ENCODE peak calls at places on chromosome 11, in eight cellular contexts. T is osteoblast, C is ovary, M is PC-9, K is progenitor cell of endocrine pancreas, S is pancreas, J is H9, X is stomach. H is an unnamed sample.

GRCh38 chr11:60377737-60378136 is 595 bp upstream of the MS4A7 start:
- DNase-seq in S (no peak), J (no peak), K (no peak), T (peak), M (no peak), C (no peak), X (no peak), H (no peak)

GRCh38 chr11:69637601-69637955 is 3.4 kb upstream of the CCND1 start:
- DNase-seq in C (no peak), T (peak), M (peak), S (no peak), K (no peak), X (no peak), J (peak), H (peak)

GRCh38 chr11:25981998-25982397 is 349.9 kb upstream of the ANO3 start:
- DNase-seq in M (no peak), C (no peak), J (no peak), K (no peak), S (no peak), T (peak), X (no peak), H (no peak)

GRCh38 chr11:15097411-15097810 is 17.3 kb upstream of the INSC start:
- DNase-seq in J (no peak), T (no peak), X (no peak), M (no peak), S (no peak), K (no peak), C (no peak), H (no peak)

GRCh38 chr11:115739878-115740277 is 235.7 kb upstream of the CADM1 start:
- DNase-seq in C (no peak), S (no peak), J (no peak), M (no peak), T (no peak), K (no peak), X (no peak), H (no peak)

GRCh38 chr11:130738618-130739017 is 177.7 kb downstream of the SNX19 start:
- DNase-seq in T (no peak), C (no peak), M (no peak), K (no peak), X (no peak), J (no peak), S (no peak), H (no peak)

GRCh38 chr11:134691985-134692384 is 279.9 kb upstream of the B3GAT1 start:
- DNase-seq in J (no peak), K (no peak), S (no peak), X (no peak), M (no peak), C (no peak), T (no peak), H (no peak)

GRCh38 chr11:35376613-35377012 is 42.7 kb downstream of the SLC1A2 start:
- DNase-seq in X (no peak), J (no peak), S (no peak), T (no peak), C (no peak), M (no peak), K (no peak), H (no peak)

GRCh38 chr11:31160504-31161422 is 208.8 kb downstream of the DCDC1 start:
- DNase-seq in M (no peak), X (no peak), K (no peak), S (no peak), C (no peak), T (no peak), J (no peak), H (no peak)

GRCh38 chr11:57475191-57475590 is 14.9 kb downstream of the RTN4RL2 start:
- DNase-seq in C (no peak), M (no peak), T (peak), K (no peak), J (no peak), S (no peak), X (no peak), H (no peak)

GRCh38 chr11:116224154-116224888 is 548.5 kb downstream of the BUD13 start:
- DNase-seq in S (peak), J (peak), X (peak), M (no peak), T (peak), C (peak), K (peak), H (no peak)

GRCh38 chr11:73995731-73996130 is 13.1 kb upstream of the UCP2 start:
- DNase-seq in X (no peak), M (no peak), C (no peak), S (no peak), T (no peak), J (no peak), K (no peak), H (no peak)

GRCh38 chr11:58394195-58394594 is 12.5 kb downstream of the OR5B3 start:
- DNase-seq in T (peak), J (no peak), C (no peak), M (peak), S (no peak), X (no peak), K (no peak), H (no peak)

GRCh38 chr11:5235364-5236095 is 1.2 kb upstream of the HBD start:
- DNase-seq in J (no peak), C (no peak), X (no peak), M (no peak), S (no peak), T (no peak), K (no peak), H (no peak)

GRCh38 chr11:113134605-113135004 is 173.4 kb downstream of the NCAM1 start:
- DNase-seq in K (no peak), C (no peak), X (no peak), T (peak), S (no peak), J (no peak), M (no peak), H (no peak)

GRCh38 chr11:12900496-12900895 is 108.6 kb upstream of the RASSF10 start:
- DNase-seq in T (no peak), S (no peak), M (peak), J (no peak), C (no peak), X (no peak), K (no peak), H (no peak)

GRCh38 chr11:71962428-71963038 is 33.7 kb downstream of the RNF121 start:
- DNase-seq in J (no peak), S (no peak), C (no peak), X (no peak), K (no peak), M (no peak), T (no peak), H (no peak)

GRCh38 chr11:100177651-100178050 is 509.4 kb upstream of the ARHGAP42 start:
- DNase-seq in M (no peak), X (no peak), J (no peak), T (no peak), C (no peak), K (no peak), S (no peak), H (no peak)

GRCh38 chr11:23311986-23312940 is 452.0 kb upstream of the CCDC179 start:
- DNase-seq in C (no peak), K (no peak), J (no peak), T (peak), X (no peak), S (no peak), M (no peak), H (no peak)

GRCh38 chr11:111452146-111452545 is 60.0 kb downstream of the BTG4 start:
- DNase-seq in C (no peak), X (no peak), J (no peak), T (peak), K (no peak), S (no peak), M (no peak), H (no peak)

GRCh38 chr11:8638300-8638699 is 44.2 kb downstream of the TRIM66 start:
- DNase-seq in S (no peak), K (no peak), C (no peak), J (no peak), T (no peak), X (no peak), M (no peak), H (no peak)

GRCh38 chr11:2934611-2935239 is 5.5 kb upstream of the PHLDA2 start:
- DNase-seq in J (no peak), S (no peak), X (no peak), C (peak), K (no peak), T (no peak), M (no peak), H (no peak)

GRCh38 chr11:71370895-71371673 is 77.1 kb downstream of the DHCR7 start:
- DNase-seq in K (no peak), X (no peak), S (no peak), C (no peak), T (peak), J (peak), M (no peak), H (no peak)

GRCh38 chr11:94563176-94563847 is 3.9 kb upstream of the PIWIL4 start:
- DNase-seq in J (no peak), C (no peak), X (no peak), S (no peak), T (peak), M (peak), K (no peak), H (no peak)

GRCh38 chr11:35146074-35146521 is 7.1 kb downstream of the CD44 start:
- DNase-seq in M (peak), T (no peak), C (no peak), K (no peak), J (no peak), X (no peak), S (no peak), H (no peak)

GRCh38 chr11:127843483-127844396 is 743.6 kb downstream of the ETS1 start:
- DNase-seq in C (peak), X (peak), M (no peak), K (peak), T (peak), J (peak), S (peak), H (no peak)

GRCh38 chr11:35265755-35266454 is 126.9 kb downstream of the CD44 start:
- DNase-seq in C (no peak), S (peak), X (no peak), M (no peak), T (no peak), K (no peak), J (no peak), H (no peak)

GRCh38 chr11:114358711-114359110 is 41.6 kb downstream of the C11orf71 start:
- DNase-seq in S (no peak), X (no peak), M (peak), C (no peak), T (no peak), J (no peak), K (no peak), H (no peak)

GRCh38 chr11:18727499-18728236 is 1.7 kb upstream of the IGSF22 start:
- DNase-seq in K (peak), J (peak), M (no peak), X (no peak), S (peak), T (peak), C (peak), H (no peak)

GRCh38 chr11:75508051-75508561 is 17.6 kb downstream of the GDPD5 start:
- DNase-seq in X (no peak), K (no peak), M (peak), C (no peak), J (no peak), S (no peak), T (peak), H (no peak)

GRCh38 chr11:112628676-112629075 is 332.5 kb upstream of the NCAM1 start:
- DNase-seq in S (no peak), M (no peak), K (no peak), C (no peak), X (no peak), J (no peak), T (no peak), H (no peak)

GRCh38 chr11:109423114-109423859 is 1.3 kb downstream of the C11orf87 start:
- DNase-seq in M (no peak), X (no peak), J (peak), T (peak), C (no peak), S (no peak), K (no peak), H (peak)

GRCh38 chr11:95764267-95764898 is 25.2 kb downstream of the FAM76B start:
- DNase-seq in J (no peak), K (no peak), X (no peak), S (no peak), T (peak), C (no peak), M (peak), H (no peak)

GRCh38 chr11:33005175-33005574 is 10.5 kb upstream of the DEPDC7 start:
- DNase-seq in T (no peak), K (no peak), M (no peak), S (no peak), C (no peak), X (no peak), J (no peak), H (no peak)

GRCh38 chr11:2987881-2988280 is 4.2 kb downstream of the NAP1L4 start:
- DNase-seq in S (no peak), M (no peak), K (no peak), J (no peak), T (no peak), X (no peak), C (no peak), H (no peak)

GRCh38 chr11:1348748-1349073 is 39.3 kb upstream of the TOLLIP start:
- DNase-seq in S (no peak), X (no peak), M (no peak), T (no peak), K (no peak), J (peak), C (no peak), H (peak)

GRCh38 chr11:95065336-95065735 is 1.4 kb upstream of the SRSF8 start:
- DNase-seq in J (no peak), S (no peak), M (no peak), K (no peak), T (no peak), C (no peak), X (no peak), H (no peak)

GRCh38 chr11:79262221-79262620 is 178.6 kb downstream of the TENM4 start:
- DNase-seq in S (no peak), M (no peak), T (no peak), C (no peak), X (no peak), J (no peak), K (no peak), H (no peak)

DNA sequence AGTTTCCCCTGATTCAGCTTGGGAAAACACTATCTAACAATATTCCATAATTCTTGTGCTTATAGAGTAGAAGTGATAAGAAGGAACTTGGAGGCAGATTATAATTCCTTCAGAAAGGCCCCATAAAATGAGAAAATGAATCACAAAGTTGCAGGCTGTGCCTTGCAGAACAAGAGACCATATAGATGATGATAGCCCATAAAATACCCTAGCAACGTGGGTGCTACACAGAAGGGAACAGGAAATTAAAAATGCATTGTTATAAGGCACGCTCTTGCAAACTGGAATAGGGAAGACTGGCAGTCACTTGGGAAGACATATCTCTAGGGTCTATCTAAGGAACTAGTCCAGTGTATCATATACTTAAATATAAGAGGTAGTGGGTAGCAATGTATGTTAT is 67.6 kb downstream of the KIF18A start:
- DNase-seq in S (no peak), T (no peak), K (no peak), M (no peak), C (no peak), J (no peak), X (no peak), H (no peak)
- TF ChIP-seq CTCF in S (no peak), T (no peak), K (no peak), M (no peak), C (no peak), J (no peak), X (no peak), H (no peak)

GRCh38 chr11:44946268-44946667 is 4.4 kb downstream of the TP53I11 start:
- DNase-seq in J (no peak), S (no peak), T (no peak), C (peak), K (no peak), X (no peak), M (no peak), H (no peak)

GRCh38 chr11:44944853-44945235 is 5.8 kb downstream of the TP53I11 start:
- DNase-seq in T (no peak), C (no peak), K (no peak), J (peak), X (no peak), S (no peak), M (peak), H (no peak)

GRCh38 chr11:44948155-44948554 is 2.5 kb downstream of the TP53I11 start:
- DNase-seq in X (no peak), C (no peak), T (no peak), J (no peak), M (no peak), K (no peak), S (no peak), H (no peak)

GRCh38 chr11:44945639-44946038 is 5.0 kb downstream of the TP53I11 start:
- DNase-seq in C (peak), S (no peak), T (no peak), J (no peak), K (no peak), M (no peak), X (no peak), H (no peak)

GRCh38 chr11:44947114-44947513 is 3.6 kb downstream of the TP53I11 start:
- DNase-seq in S (no peak), C (no peak), K (no peak), T (no peak), X (no peak), J (no peak), M (no peak), H (no peak)
- TF ChIP-seq CTCF in S (no peak), C (no peak), K (no peak), T (no peak), X (no peak), J (no peak), M (no peak), H (no peak)

GRCh38 chr11:11152877-11153276 is 200.2 kb downstream of the CSNK2A3 start:
- DNase-seq in S (no peak), K (no peak), M (no peak), X (no peak), C (no peak), J (no peak), T (peak), H (no peak)

GRCh38 chr11:11157201-11157600 is 195.8 kb downstream of the CSNK2A3 start:
- DNase-seq in K (no peak), M (no peak), C (no peak), J (peak), S (no peak), X (no peak), T (peak), H (no peak)

DNA sequence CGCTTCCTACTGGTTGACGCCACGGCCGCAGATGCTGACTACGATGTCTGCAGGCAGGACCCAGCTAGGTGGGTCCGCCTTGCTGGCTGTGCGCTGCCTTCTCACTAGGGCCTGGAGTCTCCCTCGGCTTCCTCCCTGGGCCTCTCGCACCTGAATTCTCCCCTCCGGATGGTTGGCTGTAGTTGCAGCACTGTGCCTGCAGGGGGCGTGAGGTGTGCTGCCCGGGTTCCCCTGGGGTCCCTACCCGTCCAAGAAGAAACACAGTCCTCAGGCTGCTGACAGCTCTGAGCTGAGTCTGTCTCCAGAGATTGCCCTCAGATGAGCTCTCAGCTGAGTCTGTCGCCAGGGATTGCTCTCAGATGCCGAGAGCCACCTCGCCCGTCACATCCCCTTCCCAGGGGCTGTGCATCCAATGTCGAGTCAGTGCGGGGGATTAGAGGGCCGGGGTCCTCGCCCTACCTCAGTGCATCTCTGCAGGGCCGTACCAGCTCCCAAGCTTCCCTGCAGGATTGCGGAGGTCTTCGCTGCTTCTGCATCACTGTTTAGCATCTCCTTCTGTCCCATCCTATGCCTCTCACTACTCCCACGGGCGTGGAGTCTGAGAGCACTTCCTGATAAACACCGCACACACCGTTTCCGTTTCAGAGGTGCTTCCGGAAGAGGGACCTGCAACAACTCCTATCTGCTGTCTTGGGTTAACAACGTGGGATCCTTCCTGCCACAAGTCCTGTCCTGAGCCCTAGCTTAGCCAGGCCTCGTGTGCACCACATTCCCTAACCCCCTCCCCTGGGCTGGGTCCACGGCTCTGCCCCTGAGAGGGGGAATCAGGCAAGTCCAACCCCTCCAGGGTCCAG is 196.9 kb downstream of the CSNK2A3 start:
- DNase-seq in J (peak), M (no peak), X (no peak), K (peak), S (no peak), C (no peak), T (peak), H (no peak)
- TF ChIP-seq CTCF in J (peak), M (peak), X (no peak), K (peak), S (peak), C (no peak), T (peak), H (peak)

GRCh38 chr11:63913866-63914830 is 2.8 kb downstream of the RCOR2 start:
- DNase-seq in J (no peak), S (no peak), K (no peak), T (peak), M (peak), C (no peak), X (no peak), H (no peak)

GRCh38 chr11:63911440-63911839 is 5.5 kb downstream of the RCOR2 start:
- DNase-seq in X (no peak), S (no peak), J (peak), M (no peak), T (peak), C (no peak), K (no peak), H (no peak)

GRCh38 chr11:63911876-63912275 is 5.1 kb downstream of the RCOR2 start:
- DNase-seq in C (no peak), T (peak), S (no peak), X (no peak), M (no peak), J (no peak), K (no peak), H (no peak)

GRCh38 chr11:63910605-63911195 is 6.3 kb downstream of the RCOR2 start:
- DNase-seq in M (no peak), T (peak), K (no peak), C (no peak), X (no peak), J (no peak), S (no peak), H (no peak)

GRCh38 chr11:63912678-63913077 is 4.3 kb downstream of the RCOR2 start:
- DNase-seq in M (no peak), J (no peak), T (no peak), C (no peak), X (no peak), S (no peak), K (no peak), H (no peak)
- TF ChIP-seq CTCF in M (no peak), J (no peak), T (no peak), C (no peak), X (no peak), S (no peak), K (no peak), H (no peak)

GRCh38 chr11:39809833-39810232 is 1649.6 kb downstream of the LRRC4C start:
- DNase-seq in S (no peak), M (no peak), T (no peak), C (no peak), J (no peak), X (no peak), K (no peak), H (no peak)
- TF ChIP-seq CTCF in S (no peak), M (no peak), T (no peak), C (no peak), J (no peak), X (no peak), K (no peak), H (no peak)

GRCh38 chr11:22302368-22302767 is 35.8 kb upstream of the SLC17A6 start:
- DNase-seq in X (no peak), M (no peak), T (no peak), K (no peak), J (no peak), S (no peak), C (no peak), H (no peak)

DNA sequence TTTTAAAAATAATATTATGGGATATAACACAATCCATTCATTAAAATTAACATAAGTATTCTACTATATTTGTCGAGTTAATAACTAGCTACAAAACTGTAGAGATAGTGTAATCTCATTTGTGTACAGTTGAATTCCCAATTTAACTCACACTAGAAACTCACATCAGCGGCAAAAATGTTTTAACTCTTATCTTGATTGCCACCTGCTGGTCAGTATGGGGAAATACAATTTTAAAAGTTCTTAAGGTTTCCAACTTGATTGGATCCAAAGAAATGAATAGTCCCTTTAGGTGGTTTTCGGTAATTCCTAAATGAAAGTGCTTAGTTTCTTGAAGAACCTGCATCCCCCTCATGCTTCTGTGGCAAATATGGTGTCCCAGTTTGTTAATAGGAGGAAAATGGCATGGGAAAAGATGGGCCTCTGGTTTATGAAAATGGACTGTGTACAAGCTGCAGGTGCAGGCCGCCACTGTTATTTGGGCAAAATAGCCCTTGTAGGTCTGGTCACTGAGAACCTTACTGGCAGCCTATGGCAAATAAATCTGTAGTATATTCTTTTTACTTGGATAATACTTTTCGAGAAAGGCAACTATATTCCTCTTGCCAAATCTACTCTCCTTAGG is 33.7 kb upstream of the SLC17A6 start:
- DNase-seq in C (no peak), K (no peak), J (no peak), S (no peak), T (no peak), M (no peak), X (no peak), H (no peak)
- TF ChIP-seq CTCF in C (no peak), K (peak), J (peak), S (peak), T (peak), M (peak), X (peak), H (peak)

H was measured in chondrocyte.